ENCODE peak calls at places on chromosomes 4 and X, in eight cellular contexts. Y, H, B, P, O, F, G and U are unnamed samples.
A peak's percentile ranks its signal among the peaks of the same experiment; 100 is the strongest.

GRCh38 chr4:168854216-168854921 is 155.7 kb downstream of the CBR4 start:
- DNase-seq in Y (no peak), H (no peak), B (no peak), P (no peak), O (no peak), F (no peak), G (no peak), U (peak; percentile 42)

GRCh38 chr4:143421609-143422008 is 84.9 kb downstream of the GAB1 start:
- DNase-seq in Y (no peak), H (no peak), B (no peak), P (no peak), O (no peak), F (no peak), G (no peak), U (no peak)

GRCh38 chr4:4875147-4875546 is 15.7 kb downstream of the MSX1 start:
- DNase-seq in Y (no peak), H (no peak), B (no peak), P (no peak), O (peak; percentile 51), F (no peak), G (no peak), U (no peak)

GRCh38 chr4:88195666-88196365 is 37.4 kb upstream of the ABCG2 start:
- DNase-seq in Y (peak; percentile 72), H (no peak), B (no peak), P (no peak), O (peak; percentile 92), F (peak; percentile 23), G (no peak), U (no peak)

GRCh38 chr4:75514949-75515612 is 808 bp downstream of the THAP6 start:
- DNase-seq in Y (peak; percentile 25), H (no peak), B (no peak), P (peak; percentile 7), O (no peak), F (peak; percentile 56), G (no peak), U (peak; percentile 16)

GRCh38 chr4:72365016-72365415 is 204.0 kb downstream of the ADAMTS3 start:
- DNase-seq in Y (no peak), H (no peak), B (no peak), P (no peak), O (no peak), F (no peak), G (no peak), U (no peak)

GRCh38 chrX:265502-265901 is 15.7 kb upstream of the PLCXD1 start:
- DNase-seq in Y (peak; percentile 15), H (no peak), B (no peak), P (no peak), O (no peak), F (no peak), G (peak; percentile 25), U (no peak)

GRCh38 chrX:141469469-141469868 is 115.1 kb downstream of the SPANXA1 start:
- DNase-seq in Y (no peak), H (peak; percentile 8), B (no peak), P (no peak), O (no peak), F (no peak), G (no peak), U (peak; percentile 6)

GRCh38 chr4:110196206-110196870 is 2.1 kb downstream of the ELOVL6 start:
- DNase-seq in Y (peak; percentile 78), H (peak; percentile 54), B (no peak), P (peak; percentile 79), O (peak; percentile 90), F (peak; percentile 34), G (peak; percentile 89), U (peak; percentile 65)

GRCh38 chr4:10729366-10729765 is 44.8 kb upstream of the CLNK start:
- DNase-seq in Y (no peak), H (no peak), B (no peak), P (no peak), O (no peak), F (no peak), G (no peak), U (no peak)

GRCh38 chr4:154329268-154329858 is 162.2 kb downstream of the DCHS2 start:
- DNase-seq in Y (no peak), H (peak; percentile 70), B (no peak), P (no peak), O (peak; percentile 56), F (peak; percentile 45), G (no peak), U (peak; percentile 68)

GRCh38 chr4:13534344-13535063 is 9.8 kb downstream of the NKX3-2 start:
- DNase-seq in Y (no peak), H (no peak), B (no peak), P (peak; percentile 20), O (no peak), F (peak; percentile 4), G (peak; percentile 65), U (no peak)

GRCh38 chr4:129929984-129930383 is 834.0 kb downstream of the C4orf33 start:
- DNase-seq in Y (no peak), H (no peak), B (no peak), P (no peak), O (no peak), F (no peak), G (no peak), U (no peak)

GRCh38 chrX:138748480-138748879 is 37.0 kb upstream of the FGF13 start:
- DNase-seq in Y (no peak), H (peak; percentile 24), B (no peak), P (no peak), O (no peak), F (peak; percentile 32), G (no peak), U (peak; percentile 39)

GRCh38 chrX:107123750-107124149 is 5.1 kb upstream of the RBM41 start:
- DNase-seq in Y (no peak), H (no peak), B (no peak), P (no peak), O (no peak), F (no peak), G (no peak), U (peak; percentile 26)

GRCh38 chr4:86367577-86367976 is 7.7 kb upstream of the MAPK10 start:
- DNase-seq in Y (no peak), H (peak; percentile 67), B (no peak), P (no peak), O (no peak), F (no peak), G (no peak), U (peak; percentile 58)

GRCh38 chrX:39011454-39012204 is 210.4 kb downstream of the MID1IP1 start:
- DNase-seq in Y (peak; percentile 81), H (peak; percentile 3), B (no peak), P (no peak), O (no peak), F (no peak), G (no peak), U (peak; percentile 65)

DNA sequence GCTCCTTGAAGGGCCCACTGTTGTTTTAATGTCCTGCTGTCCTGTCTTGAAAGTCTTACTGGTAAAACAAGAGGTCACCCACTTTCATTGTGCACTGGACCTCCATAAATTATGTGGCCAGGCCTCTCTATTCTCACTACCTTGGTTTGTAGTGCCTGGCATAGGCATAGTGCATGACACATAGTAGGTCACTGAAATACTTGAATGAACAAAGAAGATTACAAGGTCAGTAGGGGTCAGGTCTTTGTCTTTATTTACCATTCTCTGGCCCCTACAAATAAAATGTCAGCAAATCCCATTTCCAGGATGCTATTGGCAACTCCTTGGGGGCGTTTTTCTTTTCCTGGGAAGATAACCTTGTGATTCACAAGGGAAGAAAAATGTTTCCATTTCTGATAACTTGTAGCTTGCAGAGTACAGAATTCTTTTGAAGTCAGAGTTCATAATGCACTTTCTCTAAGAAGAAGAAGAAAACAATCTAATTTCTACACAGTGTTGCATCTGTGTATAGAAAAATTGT is 1.4 kb downstream of the PGM2 start:
- DNase-seq in Y (no peak), H (no peak), B (no peak), P (no peak), O (no peak), F (no peak), G (no peak), U (no peak)
- H3K9ac ChIP-seq in Y (no peak overlapping the region), H (peak overlapping the region; percentile 83), B (peak overlapping the region; percentile 87), P (no peak overlapping the region), O (no peak overlapping the region), F (no peak overlapping the region), G (no peak overlapping the region), U (no peak overlapping the region)

DNA sequence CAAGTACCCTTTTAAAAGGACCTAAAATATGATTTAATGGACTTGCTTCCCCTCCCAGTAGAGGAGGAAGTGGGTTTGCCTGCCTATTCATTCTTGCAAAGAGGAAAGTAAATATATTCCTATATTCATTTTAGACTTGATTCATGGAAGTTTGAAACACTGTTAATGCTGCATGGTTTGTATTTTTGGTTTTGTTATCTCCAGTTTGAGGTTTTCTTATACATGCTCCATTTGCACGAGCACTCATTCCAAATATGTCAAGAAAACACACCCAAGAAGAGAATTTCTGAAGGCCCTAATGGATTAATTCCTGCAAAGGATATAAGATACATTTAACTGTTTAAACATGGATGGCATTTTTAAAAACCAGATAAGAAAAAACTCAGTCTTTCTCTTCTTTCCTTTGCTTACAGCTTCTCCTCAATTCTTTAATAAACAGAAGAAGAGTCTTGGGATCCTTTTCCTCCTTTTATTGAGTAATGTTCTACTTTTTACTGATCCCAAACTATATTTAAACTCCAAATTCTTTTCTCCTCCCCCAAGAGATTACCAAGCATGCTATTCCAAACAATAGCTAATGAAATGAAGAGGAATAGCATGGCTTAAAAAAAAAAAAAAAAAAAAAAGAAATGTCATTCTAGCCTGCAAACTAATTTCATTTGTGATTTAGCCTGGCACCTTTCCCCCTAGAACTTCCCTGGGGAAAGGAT is 54.6 kb upstream of the LDB2 start:
- DNase-seq in Y (no peak), H (peak; percentile 25), B (no peak), P (no peak), O (no peak), F (no peak), G (no peak), U (no peak)
- H3K4me3 ChIP-seq in Y (no peak overlapping the region), H (peak overlapping the region; percentile 66), B (no peak overlapping the region), P (peak overlapping the region; percentile 33), O (no peak overlapping the region), F (no peak overlapping the region), G (peak overlapping the region; percentile 16), U (peak overlapping the region; percentile 61)

GRCh38 chr4:15504041-15504440 is 34.4 kb downstream of the CC2D2A start:
- DNase-seq in Y (no peak), H (no peak), B (no peak), P (no peak), O (no peak), F (no peak), G (no peak), U (peak; percentile 9)
- H3K4me1 ChIP-seq in Y (no peaks in the 10 kb centered on the region), H (no peaks in the 10 kb centered on the region), B (no peaks in the 10 kb centered on the region), P (peaks cover 6% of the 10 kb centered on the region), O (no peaks in the 10 kb centered on the region), F (no peaks in the 10 kb centered on the region), G (no peaks in the 10 kb centered on the region), U (no peaks in the 10 kb centered on the region)

DNA sequence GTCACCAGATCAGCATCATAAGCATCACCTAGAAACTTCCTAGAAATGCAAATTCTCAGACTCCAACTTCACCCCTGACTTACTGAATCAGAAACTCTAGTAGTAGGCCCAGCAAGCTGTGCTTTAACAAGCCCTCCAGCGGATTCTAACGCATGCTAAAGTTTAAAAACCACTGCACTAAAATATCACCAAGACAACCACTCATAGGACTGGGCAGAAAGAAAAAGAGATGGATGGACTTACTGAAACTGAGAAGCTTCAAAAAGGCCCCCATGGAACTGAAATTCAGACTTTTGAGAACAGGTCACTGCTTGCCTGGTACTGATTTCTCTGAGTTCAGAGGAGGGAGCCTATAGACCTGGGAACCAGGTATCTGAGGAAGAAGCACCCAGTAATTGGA is 40.1 kb downstream of the FAM241A start:
- DNase-seq in Y (no peak), H (no peak), B (no peak), P (no peak), O (no peak), F (no peak), G (no peak), U (no peak)
- H3K9ac ChIP-seq in Y (no peak overlapping the region), H (no peak overlapping the region), B (no peak overlapping the region), P (no peak overlapping the region), O (no peak overlapping the region), F (no peak overlapping the region), G (no peak overlapping the region), U (no peak overlapping the region)

GRCh38 chr4:24321637-24322036 is 262.7 kb downstream of the DHX15 start:
- DNase-seq in Y (no peak), H (no peak), B (no peak), P (no peak), O (no peak), F (no peak), G (no peak), U (no peak)
- H3K4me3 ChIP-seq in Y (no peak overlapping the region), H (no peak overlapping the region), B (no peak overlapping the region), P (no peak overlapping the region), O (no peak overlapping the region), F (no peak overlapping the region), G (no peak overlapping the region), U (no peak overlapping the region)